ENCODE peak calls at places on chromosomes 7 and 10, in seven cellular contexts. L is right lobe of liver, Z is BE2C, K is astrocyte of the cerebellum, S is heart left ventricle, X is AG10803, F is GM12878. C is an unnamed sample.

GRCh38 chr7:25820432-25821040 is 331.5 kb upstream of the NFE2L3 start:
- DNase-seq in L (no peak), Z (peak), K (no peak), S (no peak), X (no peak), F (no peak), C (peak)

GRCh38 chr10:117413928-117414618 is 38.8 kb upstream of the PDZD8 start:
- DNase-seq in L (no peak), Z (no peak), K (no peak), S (no peak), X (peak), F (no peak), C (no peak)

GRCh38 chr7:10707519-10707918 is 266.2 kb upstream of the PHF14 start:
- DNase-seq in L (no peak), Z (no peak), K (no peak), S (no peak), X (no peak), F (no peak), C (no peak)

GRCh38 chr10:124319926-124320391 is 98.8 kb downstream of the OAT start:
- DNase-seq in L (no peak), Z (no peak), K (no peak), S (no peak), X (peak), F (no peak), C (no peak)

GRCh38 chr7:33129806-33130153 is 416 bp downstream of the BBS9 start:
- DNase-seq in L (no peak), Z (no peak), K (no peak), S (no peak), X (no peak), F (no peak), C (peak)

GRCh38 chr10:125094826-125095225 is 65.5 kb downstream of the CTBP2 start:
- DNase-seq in L (peak), Z (no peak), K (no peak), S (no peak), X (no peak), F (no peak), C (no peak)

GRCh38 chr10:7969623-7970022 is 84.9 kb upstream of the GATA3 start:
- DNase-seq in L (no peak), Z (no peak), K (no peak), S (no peak), X (no peak), F (no peak), C (no peak)

GRCh38 chr7:108234981-108235450 is 104.9 kb upstream of the LAMB4 start:
- DNase-seq in L (no peak), Z (no peak), K (no peak), S (no peak), X (peak), F (no peak), C (no peak)

GRCh38 chr10:126387931-126388911 is at the start of gene ADAM12:
- DNase-seq in L (peak), Z (peak), K (peak), S (peak), X (peak), F (no peak), C (no peak)

GRCh38 chr7:144866189-144866588 is 30.3 kb upstream of the TPK1 start:
- DNase-seq in L (no peak), Z (no peak), K (no peak), S (no peak), X (no peak), F (no peak), C (no peak)

GRCh38 chr7:14698239-14698638 is 204.3 kb downstream of the DGKB start:
- DNase-seq in L (no peak), Z (no peak), K (no peak), S (no peak), X (no peak), F (no peak), C (no peak)

GRCh38 chr7:33904680-33905388 is 505 bp upstream of the BMPER start:
- DNase-seq in L (peak), Z (peak), K (no peak), S (peak), X (peak), F (no peak), C (peak)

GRCh38 chr10:22630229-22631174 is 83.9 kb downstream of the PIP4K2A start:
- DNase-seq in L (no peak), Z (no peak), K (no peak), S (no peak), X (peak), F (peak), C (peak)

GRCh38 chr7:29609162-29610030 is 45.8 kb downstream of the PRR15 start:
- DNase-seq in L (no peak), Z (no peak), K (no peak), S (no peak), X (peak), F (no peak), C (peak)

GRCh38 chr7:133491846-133492652 is 239.2 kb downstream of the EXOC4 start:
- DNase-seq in L (no peak), Z (no peak), K (no peak), S (no peak), X (no peak), F (no peak), C (no peak)

GRCh38 chr10:79250259-79250658 is 97.0 kb upstream of the PPIF start:
- DNase-seq in L (peak), Z (no peak), K (no peak), S (no peak), X (no peak), F (no peak), C (peak)

GRCh38 chr10:31855033-31855432 is 73.6 kb downstream of the ARHGAP12 start:
- DNase-seq in L (no peak), Z (no peak), K (no peak), S (no peak), X (no peak), F (no peak), C (no peak)

GRCh38 chr10:28558923-28559508 is 26.1 kb downstream of the WAC start:
- DNase-seq in L (no peak), Z (no peak), K (no peak), S (no peak), X (no peak), F (no peak), C (no peak)

GRCh38 chr7:101165958-101166602 is 711 bp upstream of the VGF start:
- DNase-seq in L (no peak), Z (no peak), K (no peak), S (no peak), X (no peak), F (no peak), C (no peak)

GRCh38 chr10:130652964-130653578 is 516.9 kb downstream of the GLRX3 start:
- DNase-seq in L (peak), Z (no peak), K (no peak), S (no peak), X (no peak), F (no peak), C (no peak)

GRCh38 chr10:28743576-28743975 is 66.3 kb downstream of the BAMBI start:
- DNase-seq in L (no peak), Z (no peak), K (no peak), S (no peak), X (no peak), F (no peak), C (no peak)

GRCh38 chr7:7550663-7551062 is 15.0 kb upstream of the COL28A1 start:
- DNase-seq in L (no peak), Z (no peak), K (no peak), S (no peak), X (no peak), F (no peak), C (no peak)

GRCh38 chr7:30761214-30762156 is 9.6 kb downstream of the INMT start:
- DNase-seq in L (no peak), Z (no peak), K (no peak), S (no peak), X (no peak), F (no peak), C (no peak)

GRCh38 chr7:40234046-40234445 is 99.2 kb downstream of the SUGCT start:
- DNase-seq in L (no peak), Z (no peak), K (no peak), S (no peak), X (no peak), F (no peak), C (peak)

GRCh38 chr7:44797329-44798258 is 1.1 kb downstream of the PPIA start:
- DNase-seq in L (peak), Z (peak), K (peak), S (peak), X (peak), F (no peak), C (peak)
- TF ChIP-seq CTCF in L (peak), Z (peak), K (peak), S (peak), X (peak), F (peak), C (peak)

DNA sequence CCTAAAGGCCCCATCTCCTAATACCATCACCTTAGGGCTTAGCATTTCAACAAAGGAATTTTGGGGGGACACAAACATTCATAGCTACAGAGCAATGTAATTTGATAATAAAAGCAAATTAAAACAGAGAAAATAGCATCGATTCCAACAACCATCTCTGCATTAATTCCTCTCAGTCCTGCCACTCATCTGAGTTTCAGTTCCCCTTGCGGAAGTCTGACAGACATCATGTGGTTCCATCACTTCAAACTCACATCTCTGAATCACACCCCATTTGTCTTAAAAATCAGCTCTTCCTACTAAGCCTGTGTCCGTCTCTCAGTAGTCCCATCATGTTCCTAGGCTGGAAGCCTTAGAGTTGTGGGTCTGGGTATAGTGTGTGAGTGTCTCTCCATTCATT is 3.6 kb downstream of the ADCK2 start:
- DNase-seq in L (no peak), Z (no peak), K (no peak), S (no peak), X (no peak), F (no peak), C (peak)
- H3K4me3 ChIP-seq in L (no peak), Z (no peak), K (no peak), S (no peak), X (no peak), F (peak), C (no peak)

DNA sequence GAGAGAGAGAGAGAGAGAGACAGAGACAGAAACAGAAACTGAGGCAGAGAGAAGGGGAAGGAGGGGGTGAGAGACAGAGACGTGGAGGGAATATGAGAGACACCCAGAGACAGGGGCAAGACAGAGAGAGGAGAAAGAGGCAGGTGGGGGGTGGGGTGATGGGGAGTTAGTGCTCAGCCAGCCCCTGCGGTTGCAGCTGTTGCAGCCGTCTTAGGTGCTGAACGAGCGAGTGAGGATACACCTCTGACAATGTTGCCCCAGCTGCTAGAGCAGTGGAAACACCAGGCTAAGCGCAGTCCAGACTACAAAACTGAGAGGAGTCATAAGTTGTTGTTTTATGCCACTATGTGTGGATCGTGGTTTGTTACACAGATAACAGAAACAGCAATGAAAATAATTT is 328.2 kb upstream of the SHH start:
- DNase-seq in L (no peak), Z (no peak), K (no peak), S (no peak), X (no peak), F (no peak), C (no peak)
- TF ChIP-seq CTCF in L (no peak), Z (no peak), K (no peak), S (no peak), X (no peak), F (no peak), C (no peak)

GRCh38 chr10:84478679-84479078 is 150.3 kb downstream of the CCSER2 start:
- DNase-seq in L (no peak), Z (no peak), K (no peak), S (no peak), X (no peak), F (no peak), C (no peak)
- H3K4me3 ChIP-seq in L (no peak), Z (no peak), K (no peak), S (no peak), X (no peak), F (no peak), C (no peak)

DNA sequence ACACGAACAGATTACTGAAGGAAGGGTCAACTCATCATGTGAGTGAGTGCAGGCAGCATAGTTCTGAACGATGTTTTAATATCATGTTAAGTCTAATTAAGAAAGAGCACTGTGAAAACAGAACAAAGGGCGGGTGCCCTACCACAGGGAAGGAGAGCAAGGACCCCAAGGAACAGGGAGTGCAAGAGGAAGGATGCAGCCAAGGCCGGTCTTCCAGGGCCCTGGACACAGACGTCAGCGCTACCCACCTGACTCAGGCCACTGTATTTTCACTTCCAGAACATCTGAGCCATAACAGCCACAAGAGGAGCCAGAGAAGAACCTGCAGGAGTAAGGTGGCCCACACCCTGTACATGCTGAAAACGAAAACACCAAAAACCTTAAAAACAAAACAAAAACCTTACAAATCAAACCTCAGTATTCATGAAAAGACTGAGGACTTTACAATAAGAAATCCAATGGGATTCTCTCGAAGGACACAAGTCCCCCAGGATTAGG is 506.1 kb upstream of the AKR1E2 start:
- DNase-seq in L (no peak), Z (no peak), K (no peak), S (no peak), X (no peak), F (no peak), C (no peak)
- TF ChIP-seq CTCF in L (no peak), Z (no peak), K (no peak), S (no peak), X (no peak), F (no peak), C (no peak)

DNA sequence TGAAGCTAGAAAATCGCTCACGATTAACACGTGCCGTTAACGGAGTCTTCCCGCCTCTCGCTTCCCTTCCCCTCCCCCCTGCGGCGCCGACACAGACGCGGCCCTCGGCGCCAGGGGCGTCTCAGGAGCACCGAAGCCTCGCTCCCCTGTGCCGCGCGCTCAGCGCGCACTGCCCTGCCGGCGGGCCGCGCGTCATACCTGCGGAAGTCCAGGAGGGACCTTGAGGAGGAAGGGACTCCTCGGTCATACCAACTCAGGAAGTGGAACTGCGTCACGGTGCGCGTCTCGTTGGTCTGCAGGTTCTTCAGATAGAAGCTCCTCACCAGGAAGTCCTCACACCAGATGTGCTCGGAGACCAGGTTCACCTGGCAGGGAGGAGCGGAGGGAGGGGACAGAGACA is 239.6 kb downstream of the DNAJB6 start:
- DNase-seq in L (no peak), Z (no peak), K (no peak), S (peak), X (no peak), F (no peak), C (no peak)
- H3K4me3 ChIP-seq in L (no peak), Z (no peak), K (no peak), S (peak), X (no peak), F (no peak), C (no peak)

GRCh38 chr7:138459300-138460175 is 521 bp upstream of the TRIM24 start:
- DNase-seq in L (no peak), Z (peak), K (peak), S (no peak), X (peak), F (peak), C (peak)
- TF ChIP-seq CTCF in L (peak), Z (peak), K (peak), S (no peak), X (peak), F (peak), C (peak)

C was measured in GM12865.